ENCODE peak calls at places on chromosomes 16 and 17, in ten cellular contexts. V is pancreas, L is neural progenitor cell, P is K562, G is esophagus squamous epithelium, Q is left ventricle myocardium inferior, M is lower leg skin, T is mesothelial cell of epicardium, A is HFF-Myc, F is AG09309. E is an unnamed sample.

GRCh38 chr16:82801361-82801760 is 174.6 kb downstream of the CDH13 start:
- DNase-seq in V (no peak), L (no peak), P (no peak), G (no peak), Q (no peak), M (no peak), T (no peak), A (no peak), F (peak), E (no peak)

GRCh38 chr17:46129302-46129701 is 63.9 kb downstream of the KANSL1 start:
- DNase-seq in V (no peak), L (no peak), P (no peak), G (no peak), Q (no peak), M (no peak), T (no peak), A (no peak), F (no peak), E (no peak)

GRCh38 chr17:2996208-2996855 is 67.1 kb downstream of the OR1D5 start:
- DNase-seq in V (peak), L (no peak), P (no peak), G (no peak), Q (no peak), M (no peak), T (no peak), A (no peak), F (no peak), E (no peak)

GRCh38 chr16:21963887-21964286 is 10.7 kb downstream of the UQCRC2 start:
- DNase-seq in V (no peak), L (no peak), P (no peak), G (no peak), Q (no peak), M (no peak), T (no peak), A (no peak), F (no peak), E (no peak)

GRCh38 chr16:62167551-62167950 is 131.3 kb upstream of the CDH8 start:
- DNase-seq in V (no peak), L (no peak), P (no peak), G (no peak), Q (no peak), M (no peak), T (no peak), A (no peak), F (no peak), E (no peak)

GRCh38 chr16:55056585-55057520 is 126.2 kb downstream of the IRX5 start:
- DNase-seq in V (no peak), L (peak), P (no peak), G (no peak), Q (no peak), M (no peak), T (peak), A (no peak), F (no peak), E (peak)

GRCh38 chr17:65181237-65182061 is 44.3 kb downstream of the RGS9 start:
- DNase-seq in V (no peak), L (no peak), P (no peak), G (no peak), Q (no peak), M (no peak), T (no peak), A (no peak), F (no peak), E (no peak)

GRCh38 chr16:78605548-78606097 is 506.2 kb downstream of the WWOX start:
- DNase-seq in V (no peak), L (no peak), P (no peak), G (no peak), Q (no peak), M (no peak), T (no peak), A (no peak), F (no peak), E (no peak)

GRCh38 chr16:88752386-88753002 is 32.5 kb downstream of the PIEZO1 start:
- DNase-seq in V (no peak), L (no peak), P (no peak), G (no peak), Q (no peak), M (no peak), T (no peak), A (no peak), F (no peak), E (no peak)

GRCh38 chr16:69113216-69113615 is 7.8 kb downstream of the HAS3 start:
- DNase-seq in V (no peak), L (no peak), P (no peak), G (no peak), Q (no peak), M (no peak), T (no peak), A (no peak), F (no peak), E (no peak)

GRCh38 chr17:1455291-1455747 is 713 bp downstream of the CRK start:
- DNase-seq in V (peak), L (peak), P (peak), G (no peak), Q (peak), M (peak), T (peak), A (peak), F (peak), E (no peak)

GRCh38 chr16:87129771-87130170 is 187.4 kb downstream of the C16orf95 start:
- DNase-seq in V (no peak), L (no peak), P (no peak), G (no peak), Q (no peak), M (no peak), T (no peak), A (peak), F (no peak), E (no peak)

GRCh38 chr16:1093284-1094123 is 2.5 kb downstream of the C1QTNF8 start:
- DNase-seq in V (no peak), L (peak), P (peak), G (no peak), Q (no peak), M (no peak), T (no peak), A (no peak), F (no peak), E (no peak)

GRCh38 chr16:87728026-87728425 is 37.8 kb downstream of the KLHDC4 start:
- DNase-seq in V (no peak), L (no peak), P (no peak), G (no peak), Q (no peak), M (no peak), T (no peak), A (no peak), F (no peak), E (no peak)

GRCh38 chr16:31204871-31205666 is 2.5 kb upstream of the PYCARD start:
- DNase-seq in V (no peak), L (no peak), P (no peak), G (no peak), Q (no peak), M (no peak), T (no peak), A (no peak), F (no peak), E (no peak)

GRCh38 chr16:28826141-28826540 is 3.3 kb downstream of the ATXN2L start:
- DNase-seq in V (no peak), L (no peak), P (no peak), G (no peak), Q (no peak), M (no peak), T (no peak), A (no peak), F (no peak), E (no peak)

GRCh38 chr17:46166692-46167249 is 26.5 kb downstream of the KANSL1 start:
- DNase-seq in V (no peak), L (no peak), P (no peak), G (no peak), Q (no peak), M (no peak), T (no peak), A (no peak), F (no peak), E (no peak)

GRCh38 chr17:2227025-2227699 is 76.4 kb downstream of the SMG6 start:
- DNase-seq in V (no peak), L (no peak), P (no peak), G (no peak), Q (no peak), M (no peak), T (no peak), A (no peak), F (no peak), E (no peak)

GRCh38 chr16:51390877-51391276 is 239.8 kb upstream of the SALL1 start:
- DNase-seq in V (no peak), L (peak), P (no peak), G (no peak), Q (no peak), M (no peak), T (no peak), A (no peak), F (no peak), E (no peak)

GRCh38 chr16:12898556-12898955 is 2.8 kb upstream of the SHISA9 start:
- DNase-seq in V (no peak), L (peak), P (no peak), G (no peak), Q (no peak), M (no peak), T (no peak), A (no peak), F (no peak), E (no peak)

GRCh38 chr17:45008191-45008590 is 40.1 kb upstream of the C1QL1 start:
- DNase-seq in V (no peak), L (no peak), P (no peak), G (no peak), Q (no peak), M (no peak), T (no peak), A (no peak), F (no peak), E (no peak)

GRCh38 chr17:18139498-18139897 is 30.9 kb downstream of the MYO15A start:
- DNase-seq in V (no peak), L (no peak), P (no peak), G (no peak), Q (no peak), M (no peak), T (no peak), A (no peak), F (no peak), E (no peak)

GRCh38 chr16:67177743-67178699 is 5.7 kb downstream of the MATCAP1 start:
- DNase-seq in V (peak), L (peak), P (peak), G (no peak), Q (peak), M (no peak), T (no peak), A (no peak), F (no peak), E (no peak)

GRCh38 chr17:19911033-19911432 is 43.3 kb upstream of the ULK2 start:
- DNase-seq in V (no peak), L (peak), P (no peak), G (no peak), Q (no peak), M (no peak), T (no peak), A (no peak), F (no peak), E (no peak)

GRCh38 chr17:78923660-78924453 is 1.3 kb downstream of the TIMP2 start:
- DNase-seq in V (peak), L (peak), P (peak), G (no peak), Q (peak), M (peak), T (peak), A (no peak), F (no peak), E (no peak)

GRCh38 chr17:31369266-31369665 is 22.2 kb upstream of the RAB11FIP4 start:
- DNase-seq in V (no peak), L (no peak), P (no peak), G (no peak), Q (no peak), M (no peak), T (no peak), A (no peak), F (no peak), E (no peak)
- TF ChIP-seq CTCF in V (no peak), L (no peak), P (no peak), G (no peak), Q (no peak), M (no peak), T (no peak), A (no peak), F (no peak), E (no peak)

DNA sequence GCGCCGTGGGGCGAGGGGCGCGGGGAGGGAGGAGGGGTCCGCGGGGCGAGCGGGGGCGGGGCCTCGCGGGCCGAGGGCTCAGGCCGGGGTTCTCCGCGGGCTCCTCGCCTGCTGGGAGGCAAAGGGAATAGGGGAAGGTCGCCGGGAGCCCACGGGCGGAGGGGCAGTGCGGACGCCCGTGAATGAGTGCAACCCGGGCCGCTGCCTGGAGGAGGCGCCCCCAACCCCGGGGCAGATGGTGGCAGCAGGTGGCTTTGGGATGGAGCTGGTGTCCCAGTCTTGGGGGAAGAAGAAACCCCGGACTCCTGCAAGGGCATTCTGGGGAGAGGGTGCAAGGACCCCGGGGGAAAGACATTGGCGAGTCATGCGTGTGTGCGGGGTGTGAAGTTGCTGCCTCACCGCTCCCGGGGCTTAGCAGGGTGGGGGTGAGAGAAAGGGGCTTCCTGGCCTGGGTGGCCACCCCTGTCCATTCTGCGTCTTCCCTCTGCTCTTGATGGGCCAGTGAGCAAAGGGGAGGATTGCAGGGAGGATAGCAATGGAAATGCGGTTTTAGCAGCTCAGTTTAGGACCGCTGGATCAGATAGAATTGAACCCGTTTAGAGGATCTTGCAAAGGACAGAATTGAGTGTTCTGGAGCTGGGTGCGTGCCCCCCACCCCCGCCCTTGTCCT is 508 bp downstream of the KIAA0513 start:
- DNase-seq in V (no peak), L (peak), P (no peak), G (no peak), Q (no peak), M (no peak), T (no peak), A (no peak), F (no peak), E (no peak)
- TF ChIP-seq CTCF in V (no peak), L (peak), P (peak), G (peak), Q (peak), M (no peak), T (no peak), A (no peak), F (peak), E (peak)

GRCh38 chr16:4315185-4316102 is at the start of gene GLIS2:
- DNase-seq in V (peak), L (peak), P (peak), G (no peak), Q (peak), M (no peak), T (peak), A (no peak), F (no peak), E (no peak)

GRCh38 chr16:4316732-4317461 is 1.0 kb downstream of the GLIS2 start:
- DNase-seq in V (peak), L (no peak), P (no peak), G (no peak), Q (peak), M (no peak), T (no peak), A (no peak), F (no peak), E (no peak)

GRCh38 chr16:4314532-4315184 is 1.2 kb upstream of the GLIS2 start:
- DNase-seq in V (peak), L (peak), P (no peak), G (no peak), Q (no peak), M (no peak), T (no peak), A (no peak), F (no peak), E (no peak)

GRCh38 chr16:4316103-4316731 is 350 bp downstream of the GLIS2 start:
- DNase-seq in V (no peak), L (peak), P (peak), G (no peak), Q (no peak), M (no peak), T (no peak), A (no peak), F (no peak), E (no peak)

GRCh38 chr16:4313563-4314531 is 2.0 kb upstream of the GLIS2 start:
- DNase-seq in V (peak), L (peak), P (peak), G (no peak), Q (no peak), M (no peak), T (no peak), A (no peak), F (no peak), E (no peak)
- TF ChIP-seq CTCF in V (peak), L (peak), P (peak), G (peak), Q (peak), M (no peak), T (peak), A (peak), F (peak), E (peak)

DNA sequence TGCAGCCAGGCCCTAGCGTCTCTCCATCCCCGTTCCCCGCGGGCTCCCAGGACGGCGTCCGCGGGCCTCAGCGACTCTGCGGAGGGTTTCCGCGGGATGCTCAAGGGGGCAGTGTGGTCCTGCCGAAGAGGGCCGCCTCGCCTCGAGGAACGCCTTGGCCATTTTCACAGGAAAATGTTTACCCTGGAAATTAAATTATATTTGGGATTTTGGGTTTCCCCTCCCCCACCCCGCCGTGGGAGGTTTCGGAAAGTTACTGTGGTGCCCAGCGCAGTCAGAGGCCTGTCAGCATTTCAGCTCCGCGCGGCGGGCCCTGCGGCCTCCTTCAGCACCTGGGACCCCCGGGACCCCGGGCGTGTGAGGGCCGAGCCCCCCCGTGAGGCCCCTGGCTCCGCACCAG is 94.5 kb downstream of the PCTP start:
- DNase-seq in V (peak), L (peak), P (no peak), G (no peak), Q (peak), M (peak), T (peak), A (peak), F (no peak), E (peak)
- TF ChIP-seq CTCF in V (no peak), L (peak), P (no peak), G (peak), Q (peak), M (no peak), T (no peak), A (peak), F (peak), E (peak)

DNA sequence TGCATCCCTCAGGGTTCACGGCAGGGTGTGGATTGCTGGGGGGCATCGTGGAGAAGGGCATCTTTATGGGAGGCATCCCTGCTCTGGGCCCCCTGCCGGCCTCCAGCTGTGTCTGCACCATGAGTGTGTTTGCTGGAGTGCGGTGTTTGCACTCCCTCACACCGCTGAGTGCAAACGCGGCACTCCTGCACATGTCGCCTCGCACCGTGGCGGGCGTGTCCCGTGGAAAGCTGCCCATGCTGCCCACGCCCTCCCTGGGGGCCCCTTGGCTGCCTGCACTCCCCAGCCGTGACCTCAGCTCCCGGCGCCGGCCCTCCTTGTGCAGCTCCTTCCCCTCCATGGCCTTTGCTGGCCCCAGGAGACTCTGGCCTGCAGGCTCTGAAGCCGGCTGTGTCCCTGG is 74.6 kb upstream of the ZNF750 start:
- DNase-seq in V (no peak), L (no peak), P (no peak), G (no peak), Q (peak), M (no peak), T (no peak), A (no peak), F (no peak), E (no peak)
- TF ChIP-seq CTCF in V (no peak), L (no peak), P (no peak), G (peak), Q (peak), M (no peak), T (no peak), A (peak), F (peak), E (no peak)

DNA sequence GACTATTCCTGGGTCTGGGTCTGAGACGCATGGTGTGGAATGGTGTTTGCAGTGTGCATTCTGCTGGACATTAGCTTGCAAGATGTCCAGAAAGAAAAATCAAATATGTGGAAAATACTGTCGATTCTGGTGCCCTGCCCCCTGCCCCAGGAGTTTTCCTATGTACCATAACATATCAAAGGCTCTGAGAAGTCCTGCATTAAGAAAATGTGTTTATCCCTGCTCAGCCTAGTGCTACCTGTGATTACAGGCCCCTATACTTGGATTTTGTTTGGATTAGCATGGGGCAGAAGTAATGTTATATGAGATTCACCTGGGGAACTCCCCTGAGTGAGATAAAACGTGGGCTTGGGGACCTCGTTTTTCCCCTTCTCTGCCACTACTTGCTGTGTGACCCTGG is 325.0 kb downstream of the CBLN1 start:
- DNase-seq in V (no peak), L (no peak), P (no peak), G (no peak), Q (no peak), M (no peak), T (no peak), A (no peak), F (no peak), E (no peak)
- TF ChIP-seq CTCF in V (no peak), L (no peak), P (no peak), G (no peak), Q (no peak), M (no peak), T (no peak), A (no peak), F (no peak), E (no peak)

DNA sequence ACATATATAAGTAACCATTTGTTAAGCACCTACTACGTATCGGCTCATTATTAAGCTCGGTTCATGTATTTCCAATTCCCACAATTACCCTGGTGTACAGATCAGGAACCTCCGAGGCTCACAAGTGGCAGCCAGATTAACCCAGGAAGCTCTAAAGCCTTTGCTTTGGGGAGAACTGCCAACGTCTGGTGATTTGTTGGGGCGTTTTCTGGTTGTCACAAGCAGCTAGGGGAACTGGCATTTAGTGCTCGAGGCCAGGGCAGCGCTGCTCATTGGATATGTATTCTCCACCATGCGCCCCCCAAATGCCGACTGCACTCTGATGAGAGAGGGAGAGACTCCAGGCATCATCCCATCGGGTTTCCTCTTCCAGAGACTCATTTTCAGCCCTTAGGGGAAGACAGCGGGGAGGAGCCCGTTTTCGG is 541 bp downstream of the ZNF18 start:
- DNase-seq in V (no peak), L (no peak), P (peak), G (peak), Q (no peak), M (peak), T (no peak), A (peak), F (no peak), E (no peak)
- TF ChIP-seq CTCF in V (no peak), L (no peak), P (no peak), G (peak), Q (peak), M (no peak), T (no peak), A (no peak), F (no peak), E (peak)

GRCh38 chr17:74919440-74920305 is 3.4 kb downstream of the USH1G start:
- DNase-seq in V (peak), L (peak), P (no peak), G (no peak), Q (no peak), M (no peak), T (no peak), A (no peak), F (no peak), E (no peak)
- TF ChIP-seq CTCF in V (no peak), L (peak), P (peak), G (no peak), Q (peak), M (no peak), T (no peak), A (peak), F (no peak), E (peak)